ENCODE peak calls at places on chromosome 22, in eight cellular contexts. R is hepatic stellate cell; E is left ventricle myocardium inferior; X is ecto neural progenitor cell; S is stimulated activated CD8-positive, alpha-beta memory T cell treated with anti-CD3 and anti-CD28 coated beads, Interleukin-4, amount 100 ng/mL, for 4 hours; W is bronchial epithelial cell; J is T47D; Q is CD8-positive, alpha-beta T cell. I is an unnamed sample.

GRCh38 chr22:48850658-48851287 is 976.9 kb downstream of the BRD1 start:
- DNase-seq in R (no peak), E (no peak), X (no peak), S (no peak), W (no peak), J (no peak), Q (no peak), I (no peak)

GRCh38 chr22:16955081-16955480 is 52.9 kb downstream of the GAB4 start:
- DNase-seq in R (no peak), E (no peak), X (no peak), S (no peak), W (no peak), J (no peak), Q (no peak), I (no peak)

GRCh38 chr22:19201858-19202798 is 23.6 kb upstream of the SLC25A1 start:
- DNase-seq in R (no peak), E (no peak), X (no peak), S (no peak), W (no peak), J (peak), Q (no peak), I (no peak)

GRCh38 chr22:30183861-30184278 is 62.7 kb downstream of the LIF start:
- DNase-seq in R (no peak), E (no peak), X (no peak), S (no peak), W (no peak), J (no peak), Q (no peak), I (no peak)

GRCh38 chr22:46084943-46085830 is 65.1 kb upstream of the PPARA start:
- DNase-seq in R (peak), E (peak), X (no peak), S (no peak), W (peak), J (no peak), Q (no peak), I (no peak)

GRCh38 chr22:47165998-47166397 is 403.5 kb downstream of the TBC1D22A start:
- DNase-seq in R (no peak), E (no peak), X (no peak), S (no peak), W (no peak), J (no peak), Q (no peak), I (no peak)

GRCh38 chr22:37484115-37485005 is 1.8 kb downstream of the MFNG start:
- DNase-seq in R (no peak), E (peak), X (no peak), S (peak), W (no peak), J (no peak), Q (peak), I (no peak)

GRCh38 chr22:17201285-17201945 is 17.8 kb downstream of the ADA2 start:
- DNase-seq in R (no peak), E (no peak), X (no peak), S (no peak), W (no peak), J (peak), Q (no peak), I (no peak)

GRCh38 chr22:31075961-31076360 is 5.2 kb upstream of the SMTN start:
- DNase-seq in R (peak), E (peak), X (no peak), S (no peak), W (no peak), J (no peak), Q (no peak), I (no peak)

GRCh38 chr22:44567846-44568493 is 69.9 kb upstream of the RTL6 start:
- DNase-seq in R (no peak), E (no peak), X (peak), S (no peak), W (peak), J (peak), Q (peak), I (no peak)

GRCh38 chr22:49195636-49196035 is 632.0 kb downstream of the BRD1 start:
- DNase-seq in R (no peak), E (no peak), X (no peak), S (no peak), W (no peak), J (no peak), Q (no peak), I (no peak)

GRCh38 chr22:30606455-30607299 is at the start of gene TCN2:
- DNase-seq in R (peak), E (peak), X (peak), S (no peak), W (peak), J (peak), Q (no peak), I (peak)

GRCh38 chr22:39707351-39707750 is 136.8 kb downstream of the CACNA1I start:
- DNase-seq in R (no peak), E (no peak), X (no peak), S (no peak), W (no peak), J (no peak), Q (no peak), I (no peak)

GRCh38 chr22:41382098-41382578 is 396 bp downstream of the TEF start:
- DNase-seq in R (peak), E (peak), X (peak), S (peak), W (no peak), J (peak), Q (peak), I (peak)

GRCh38 chr22:35124674-35125219 is 58.8 kb downstream of the ISX start:
- DNase-seq in R (no peak), E (no peak), X (no peak), S (no peak), W (no peak), J (no peak), Q (no peak), I (no peak)

GRCh38 chr22:20510811-20511577 is 3.6 kb downstream of the MED15 start:
- DNase-seq in R (no peak), E (no peak), X (no peak), S (no peak), W (no peak), J (no peak), Q (no peak), I (no peak)